ENCODE peak calls at places on chromosomes 13 and 19, in four cellular contexts. P, F, X and G are unnamed samples.

GRCh38 chr13:104140557-104140956 is 1074.3 kb upstream of the SLC10A2 start:
- DNase-seq in P (no peak), F (peak; percentile 55), X (no peak), G (no peak)

GRCh38 chr19:6752257-6753177 is 13.0 kb downstream of the TRIP10 start:
- DNase-seq in P (no peak), F (no peak), X (no peak), G (no peak)

GRCh38 chr13:110382229-110382628 is 75.1 kb downstream of the COL4A2 start:
- DNase-seq in P (no peak), F (peak; percentile 82), X (peak; percentile 65), G (no peak)

GRCh38 chr19:1901940-1902404 is 3.2 kb upstream of the ADAT3 start:
- DNase-seq in P (no peak), F (no peak), X (no peak), G (peak; percentile 53)

GRCh38 chr13:105147481-105147880 is 1388.0 kb downstream of the EFNB2 start:
- DNase-seq in P (no peak), F (no peak), X (no peak), G (no peak)

GRCh38 chr19:34310494-34310981 is 54.5 kb upstream of the GPI start:
- DNase-seq in P (no peak), F (no peak), X (no peak), G (no peak)

GRCh38 chr19:35155441-35155840 is 906 bp downstream of the FXYD5 start:
- DNase-seq in P (no peak), F (no peak), X (no peak), G (no peak)

GRCh38 chr19:29675650-29676186 is 10.5 kb downstream of the PLEKHF1 start:
- DNase-seq in P (no peak), F (no peak), X (no peak), G (no peak)

GRCh38 chr19:5694167-5694951 is 4.3 kb downstream of the RPL36 start:
- DNase-seq in P (no peak), F (no peak), X (no peak), G (no peak)

GRCh38 chr13:74335370-74335769 is 201.2 kb upstream of the KLF12 start:
- DNase-seq in P (no peak), F (no peak), X (no peak), G (no peak)

GRCh38 chr19:4014541-4015491 is 7.3 kb downstream of the PIAS4 start:
- DNase-seq in P (no peak), F (no peak), X (no peak), G (peak; percentile 65)